ENCODE peak calls at places on chromosomes 7 and 10, in six cellular contexts. One of them, this sample, is unnamed.

GRCh38 chr10:71059059-71059818 is 153.1 kb upstream of the UNC5B start:
- DNase-seq in nephron progenitor cell: no peak
- DNase-seq in NCI-H1105 treated with DMSO at 0.1 percent for 48 hours: no peak
- DNase-seq in dorsolateral prefrontal cortex: no peak
- DNase-seq in fibroblast of lung: no peak
- DNase-seq in substantia nigra: no peak
- DNase-seq in this sample: peak

GRCh38 chr7:131431756-131432155 is 104.1 kb downstream of the MKLN1 start:
- DNase-seq in nephron progenitor cell: no peak
- DNase-seq in NCI-H1105 treated with DMSO at 0.1 percent for 48 hours: no peak
- DNase-seq in dorsolateral prefrontal cortex: no peak
- DNase-seq in fibroblast of lung: no peak
- DNase-seq in substantia nigra: no peak
- DNase-seq in this sample: no peak

GRCh38 chr7:135074096-135074495 is 73.8 kb upstream of the TMEM140 start:
- DNase-seq in nephron progenitor cell: no peak
- DNase-seq in NCI-H1105 treated with DMSO at 0.1 percent for 48 hours: no peak
- DNase-seq in dorsolateral prefrontal cortex: no peak
- DNase-seq in fibroblast of lung: no peak
- DNase-seq in substantia nigra: no peak
- DNase-seq in this sample: no peak

GRCh38 chr10:132878091-132878729 is 64.2 kb downstream of the CFAP46 start:
- DNase-seq in nephron progenitor cell: no peak
- DNase-seq in NCI-H1105 treated with DMSO at 0.1 percent for 48 hours: no peak
- DNase-seq in dorsolateral prefrontal cortex: peak
- DNase-seq in fibroblast of lung: no peak
- DNase-seq in substantia nigra: no peak
- DNase-seq in this sample: no peak

GRCh38 chr7:37344886-37345579 is 103.6 kb downstream of the ELMO1 start:
- DNase-seq in nephron progenitor cell: no peak
- DNase-seq in NCI-H1105 treated with DMSO at 0.1 percent for 48 hours: no peak
- DNase-seq in dorsolateral prefrontal cortex: no peak
- DNase-seq in fibroblast of lung: no peak
- DNase-seq in substantia nigra: no peak
- DNase-seq in this sample: no peak

GRCh38 chr10:130073912-130074311 is 36.7 kb downstream of the C10orf143 start:
- DNase-seq in nephron progenitor cell: no peak
- DNase-seq in NCI-H1105 treated with DMSO at 0.1 percent for 48 hours: no peak
- DNase-seq in dorsolateral prefrontal cortex: no peak
- DNase-seq in fibroblast of lung: no peak
- DNase-seq in substantia nigra: no peak
- DNase-seq in this sample: no peak

GRCh38 chr7:122182081-122182480 is 38.0 kb upstream of the AASS start:
- DNase-seq in nephron progenitor cell: no peak
- DNase-seq in NCI-H1105 treated with DMSO at 0.1 percent for 48 hours: no peak
- DNase-seq in dorsolateral prefrontal cortex: no peak
- DNase-seq in fibroblast of lung: no peak
- DNase-seq in substantia nigra: no peak
- DNase-seq in this sample: no peak

GRCh38 chr7:98210513-98211220 is 572 bp upstream of the BHLHA15 start:
- DNase-seq in nephron progenitor cell: peak
- DNase-seq in NCI-H1105 treated with DMSO at 0.1 percent for 48 hours: peak
- DNase-seq in dorsolateral prefrontal cortex: no peak
- DNase-seq in fibroblast of lung: no peak
- DNase-seq in substantia nigra: no peak
- DNase-seq in this sample: no peak

GRCh38 chr10:34907743-34908425 is 92.8 kb upstream of the PARD3 start:
- DNase-seq in nephron progenitor cell: no peak
- DNase-seq in NCI-H1105 treated with DMSO at 0.1 percent for 48 hours: no peak
- DNase-seq in dorsolateral prefrontal cortex: no peak
- DNase-seq in fibroblast of lung: no peak
- DNase-seq in substantia nigra: no peak
- DNase-seq in this sample: no peak

GRCh38 chr7:28360739-28361138 is 51.6 kb upstream of the CREB5 start:
- DNase-seq in nephron progenitor cell: no peak
- DNase-seq in NCI-H1105 treated with DMSO at 0.1 percent for 48 hours: no peak
- DNase-seq in dorsolateral prefrontal cortex: no peak
- DNase-seq in fibroblast of lung: no peak
- DNase-seq in substantia nigra: no peak
- DNase-seq in this sample: no peak

GRCh38 chr10:96509017-96509641 is 4.6 kb downstream of the TLL2 start:
- DNase-seq in nephron progenitor cell: no peak
- DNase-seq in NCI-H1105 treated with DMSO at 0.1 percent for 48 hours: no peak
- DNase-seq in dorsolateral prefrontal cortex: no peak
- DNase-seq in fibroblast of lung: no peak
- DNase-seq in substantia nigra: no peak
- DNase-seq in this sample: no peak

GRCh38 chr10:25934673-25935139 is 677 bp downstream of the MYO3A start:
- DNase-seq in nephron progenitor cell: peak
- DNase-seq in NCI-H1105 treated with DMSO at 0.1 percent for 48 hours: no peak
- DNase-seq in dorsolateral prefrontal cortex: no peak
- DNase-seq in fibroblast of lung: no peak
- DNase-seq in substantia nigra: no peak
- DNase-seq in this sample: no peak

GRCh38 chr10:58438340-58438739 is 53.1 kb downstream of the TFAM start:
- DNase-seq in nephron progenitor cell: no peak
- DNase-seq in NCI-H1105 treated with DMSO at 0.1 percent for 48 hours: no peak
- DNase-seq in dorsolateral prefrontal cortex: no peak
- DNase-seq in fibroblast of lung: peak
- DNase-seq in substantia nigra: no peak
- DNase-seq in this sample: no peak

GRCh38 chr10:28810062-28810870 is 132.9 kb downstream of the BAMBI start:
- DNase-seq in nephron progenitor cell: peak
- DNase-seq in NCI-H1105 treated with DMSO at 0.1 percent for 48 hours: no peak
- DNase-seq in dorsolateral prefrontal cortex: no peak
- DNase-seq in fibroblast of lung: peak
- DNase-seq in substantia nigra: no peak
- DNase-seq in this sample: no peak

GRCh38 chr10:122637371-122637770 is 62.3 kb downstream of the C10orf120 start:
- DNase-seq in nephron progenitor cell: no peak
- DNase-seq in NCI-H1105 treated with DMSO at 0.1 percent for 48 hours: peak
- DNase-seq in dorsolateral prefrontal cortex: no peak
- DNase-seq in fibroblast of lung: no peak
- DNase-seq in substantia nigra: no peak
- DNase-seq in this sample: no peak

GRCh38 chr7:140403878-140404564 is at the start of gene RAB19:
- DNase-seq in nephron progenitor cell: no peak
- DNase-seq in NCI-H1105 treated with DMSO at 0.1 percent for 48 hours: peak
- DNase-seq in dorsolateral prefrontal cortex: no peak
- DNase-seq in fibroblast of lung: no peak
- DNase-seq in substantia nigra: no peak
- DNase-seq in this sample: no peak

This sample was measured in gastrocnemius medialis.